ENCODE peak calls at places on chromosomes 7 and 10, in eight cellular contexts. C, D, F, I, X, N, W and K are unnamed samples.

GRCh38 chr10:91220954-91221696 is 662 bp downstream of the PCGF5 start:
- DNase-seq in D (no peak), I (no peak), X (no peak), N (peak), F (no peak), C (no peak), W (peak), K (peak)

GRCh38 chr10:413662-414071 is 275.8 kb downstream of the DIP2C start:
- DNase-seq in W (no peak), C (no peak), F (no peak), I (no peak), D (no peak), X (no peak), N (no peak), K (no peak)

GRCh38 chr10:102067091-102067916 is 2.2 kb downstream of the HPS6 start:
- DNase-seq in F (no peak), I (no peak), X (no peak), D (no peak), W (no peak), N (no peak), C (no peak), K (no peak)

GRCh38 chr10:43482319-43483078 is 45.6 kb downstream of the ZNF487 start:
- DNase-seq in W (no peak), N (no peak), X (no peak), F (no peak), I (no peak), C (no peak), D (no peak), K (no peak)

GRCh38 chr10:61763778-61764177 is 101.0 kb downstream of the CABCOCO1 start:
- DNase-seq in N (no peak), D (no peak), I (no peak), X (no peak), W (no peak), F (no peak), C (no peak), K (no peak)

GRCh38 chr10:5551531-5552375 is 27.0 kb downstream of the CALML3 start:
- DNase-seq in C (no peak), I (no peak), F (no peak), X (peak), W (no peak), D (no peak), N (no peak), K (peak)

GRCh38 chr10:1536341-1536740 is 201.0 kb downstream of the ADARB2 start:
- DNase-seq in N (no peak), I (no peak), F (no peak), C (no peak), X (no peak), D (no peak), W (no peak), K (no peak)

GRCh38 chr10:34454590-34455289 is 360.4 kb downstream of the PARD3 start:
- DNase-seq in X (no peak), I (no peak), W (no peak), F (peak), C (no peak), D (no peak), N (no peak), K (no peak)

GRCh38 chr10:3452683-3453388 is 280.3 kb upstream of the PITRM1 start:
- DNase-seq in N (peak), I (no peak), W (no peak), F (peak), C (peak), X (no peak), D (no peak), K (no peak)

GRCh38 chr7:104980969-104981670 is 32.9 kb upstream of the KMT2E start:
- DNase-seq in D (no peak), I (no peak), F (peak), N (peak), W (peak), C (no peak), X (no peak), K (peak)

GRCh38 chr7:77954773-77955562 is 156.4 kb downstream of the PHTF2 start:
- DNase-seq in I (no peak), N (peak), X (no peak), W (no peak), D (no peak), C (peak), F (peak), K (no peak)

GRCh38 chr7:44142028-44142427 is 896 bp upstream of the MYL7 start:
- DNase-seq in F (no peak), W (no peak), D (no peak), I (no peak), N (no peak), X (no peak), C (no peak), K (no peak)

GRCh38 chr7:142329062-142329788 is 71.4 kb upstream of the PRSS58 start:
- DNase-seq in W (no peak), C (no peak), X (no peak), D (no peak), I (no peak), N (no peak), F (no peak), K (no peak)

GRCh38 chr7:92987095-92987494 is 130.7 kb downstream of the SAMD9 start:
- DNase-seq in N (peak), X (no peak), F (peak), I (no peak), C (peak), D (no peak), W (no peak), K (no peak)

GRCh38 chr7:23226841-23227450 is 19.6 kb upstream of the GPNMB start:
- DNase-seq in X (no peak), W (no peak), D (no peak), I (no peak), N (no peak), F (no peak), C (no peak), K (no peak)

GRCh38 chr10:24153016-24153415 is 55.9 kb upstream of the KIAA1217 start:
- DNase-seq in I (no peak), F (no peak), N (no peak), W (no peak), C (no peak), X (no peak), D (no peak), K (no peak)

GRCh38 chr10:59098387-59098786 is 78.1 kb upstream of the PHYHIPL start:
- DNase-seq in I (no peak), X (no peak), W (no peak), C (peak), D (peak), N (peak), F (peak), K (no peak)

GRCh38 chr7:29892231-29892630 is 85.9 kb downstream of the WIPF3 start:
- DNase-seq in D (no peak), C (no peak), X (no peak), W (no peak), F (no peak), N (no peak), I (no peak), K (no peak)

GRCh38 chr7:112205348-112206237 is 606 bp downstream of the DOCK4 start:
- DNase-seq in X (peak), I (peak), F (peak), D (no peak), C (peak), N (peak), W (peak), K (peak)

GRCh38 chr10:114094795-114095194 is 51.1 kb downstream of the ADRB1 start:
- DNase-seq in I (no peak), N (no peak), W (no peak), F (no peak), X (no peak), D (no peak), C (no peak), K (peak)

GRCh38 chr7:16350634-16351033 is 70.7 kb downstream of the CRPPA start:
- DNase-seq in F (no peak), N (no peak), W (no peak), X (no peak), C (no peak), I (no peak), D (no peak), K (no peak)

GRCh38 chr10:63464402-63465292 is 1.1 kb downstream of the JMJD1C start:
- DNase-seq in D (no peak), N (peak), C (no peak), X (no peak), W (peak), F (peak), I (no peak), K (peak)

GRCh38 chr10:61076572-61077114 is 132.7 kb upstream of the RHOBTB1 start:
- DNase-seq in C (no peak), N (no peak), F (no peak), D (no peak), I (no peak), W (no peak), X (no peak), K (no peak)

GRCh38 chr10:29642996-29643395 is 8.2 kb upstream of the SVIL start:
- DNase-seq in C (no peak), W (no peak), X (no peak), N (no peak), F (peak), I (no peak), D (no peak), K (no peak)

GRCh38 chr7:153193144-153193595 is 433.6 kb downstream of the ACTR3B start:
- DNase-seq in F (no peak), D (no peak), C (no peak), W (peak), I (peak), N (no peak), X (peak), K (peak)

GRCh38 chr7:5429857-5430611 is 6.4 kb upstream of the TNRC18 start:
- DNase-seq in X (no peak), N (peak), W (peak), F (no peak), C (no peak), D (no peak), I (no peak), K (no peak)

GRCh38 chr10:95391570-95392249 is 100.9 kb upstream of the PDLIM1 start:
- DNase-seq in X (no peak), N (peak), I (no peak), C (peak), F (peak), D (peak), W (no peak), K (no peak)

GRCh38 chr7:20624666-20625385 is 9.4 kb downstream of the ABCB5 start:
- DNase-seq in N (no peak), I (no peak), D (no peak), F (no peak), C (no peak), W (no peak), X (no peak), K (no peak)

GRCh38 chr10:11180228-11180627 is 162.6 kb downstream of the CELF2 start:
- DNase-seq in I (no peak), W (no peak), X (peak), N (no peak), F (no peak), C (no peak), D (no peak), K (no peak)

GRCh38 chr10:75400163-75400768 is 1.3 kb downstream of the ZNF503 start:
- DNase-seq in W (peak), F (no peak), I (peak), X (peak), D (no peak), N (peak), C (no peak), K (peak)

GRCh38 chr10:6840766-6841165 is 260.7 kb upstream of the PRKCQ start:
- DNase-seq in F (peak), I (no peak), X (no peak), N (peak), C (peak), D (peak), W (no peak), K (no peak)

GRCh38 chr10:4807803-4808507 is 18.1 kb upstream of the AKR1E2 start:
- DNase-seq in X (no peak), N (peak), W (no peak), D (peak), I (no peak), F (peak), C (peak), K (no peak)

GRCh38 chr10:88409236-88409635 is 173.9 kb downstream of the RNLS start:
- DNase-seq in I (no peak), X (no peak), D (no peak), W (no peak), F (no peak), N (no peak), C (no peak), K (peak)

GRCh38 chr10:86286591-86287421 is 79.8 kb downstream of the GRID1 start:
- DNase-seq in C (no peak), X (peak), W (no peak), N (no peak), D (no peak), F (no peak), I (no peak), K (no peak)

GRCh38 chr10:110059965-110060364 is 52.2 kb downstream of the ADD3 start:
- DNase-seq in I (no peak), X (no peak), D (no peak), W (no peak), F (peak), N (no peak), C (no peak), K (no peak)

GRCh38 chr10:26481914-26482550 is 43.9 kb downstream of the APBB1IP start:
- DNase-seq in N (no peak), C (no peak), W (no peak), F (no peak), X (no peak), I (no peak), D (no peak), K (no peak)

GRCh38 chr10:118792501-118792900 is 37.7 kb upstream of the CACUL1 start:
- DNase-seq in X (no peak), I (no peak), D (no peak), W (no peak), C (no peak), N (peak), F (peak), K (no peak)

GRCh38 chr7:12490105-12490688 is 80.3 kb upstream of the SCIN start:
- DNase-seq in X (no peak), D (peak), W (peak), F (peak), I (no peak), C (peak), N (peak), K (peak)

GRCh38 chr10:132992433-132993215 is 50.3 kb upstream of the CFAP46 start:
- DNase-seq in W (no peak), N (no peak), F (no peak), C (no peak), I (no peak), X (no peak), D (no peak), K (no peak)

GRCh38 chr7:2521952-2522591 is 2.5 kb downstream of the LFNG start:
- DNase-seq in I (no peak), C (no peak), W (no peak), F (peak), X (peak), N (no peak), D (no peak), K (peak)